ENCODE peak calls at places on chromosomes 12 and 14, in four cellular contexts. E, K, C and F are unnamed samples.

GRCh38 chr12:25496098-25496587 is 56.9 kb downstream of the LMNTD1 start:
- DNase-seq in E (no peak), K (no peak), C (no peak), F (no peak)

GRCh38 chr14:54121461-54121860 is 164.8 kb upstream of the BMP4 start:
- DNase-seq in E (no peak), K (no peak), C (no peak), F (no peak)

GRCh38 chr12:123934016-123934620 is 38.5 kb downstream of the CCDC92 start:
- DNase-seq in C (no peak), K (no peak), E (no peak), F (no peak)

GRCh38 chr12:131939007-131939406 is 9.9 kb downstream of the PUS1 start:
- DNase-seq in E (no peak), C (no peak), K (no peak), F (no peak)

GRCh38 chr14:74902941-74903705 is 19.9 kb downstream of the RPS6KL1 start:
- DNase-seq in C (no peak), K (no peak), E (no peak), F (no peak)

GRCh38 chr12:89413234-89413633 is 60.9 kb upstream of the DUSP6 start:
- DNase-seq in C (no peak), K (no peak), E (no peak), F (no peak)

GRCh38 chr12:1919284-1919683 is 832 bp upstream of the CACNA2D4 start:
- DNase-seq in K (no peak), E (no peak), C (no peak), F (no peak)

GRCh38 chr12:25495336-25496097 is 57.6 kb downstream of the LMNTD1 start:
- DNase-seq in E (no peak), K (no peak), C (peak), F (no peak)

GRCh38 chr14:99601301-99601945 is 2.6 kb downstream of the CCDC85C start:
- DNase-seq in E (no peak), K (no peak), C (no peak), F (no peak)

GRCh38 chr14:21807975-21808374 is 134.4 kb upstream of the OR4E1 start:
- DNase-seq in C (no peak), E (no peak), K (no peak), F (no peak)

GRCh38 chr12:85179680-85180300 is 100.2 kb upstream of the ALX1 start:
- DNase-seq in E (no peak), C (peak), K (no peak), F (no peak)

GRCh38 chr12:30440826-30441602 is 254.7 kb downstream of the IPO8 start:
- DNase-seq in E (no peak), K (no peak), C (peak), F (no peak)